ENCODE peak calls at places on chromosome 5, in eight cellular contexts. V is left ventricle myocardium inferior, K is anterior cingulate cortex, R is NCI-H460, T is NCI-H2107, B is GM20000, S is progenitor cell of endocrine pancreas, Q is amniotic stem cell. M is an unnamed sample.
A peak's percentile ranks its signal among the peaks of the same experiment; 100 is the strongest.

GRCh38 chr5:31235381-31235780 is 41.9 kb downstream of the CDH6 start:
- DNase-seq in R (no peak), K (no peak), Q (no peak), V (no peak), T (no peak), B (no peak), S (no peak), M (no peak)

GRCh38 chr5:34571380-34572041 is 84.6 kb upstream of the RAI14 start:
- DNase-seq in Q (peak; percentile 60), B (no peak), T (no peak), S (no peak), K (no peak), V (no peak), R (no peak), M (no peak)

GRCh38 chr5:157912621-157913325 is 53.8 kb upstream of the CLINT1 start:
- DNase-seq in Q (no peak), S (no peak), K (no peak), B (no peak), V (no peak), T (peak; percentile 54), R (no peak), M (peak; percentile 90)

GRCh38 chr5:179259731-179260323 is 85.4 kb downstream of the ADAMTS2 start:
- DNase-seq in K (no peak), T (no peak), R (no peak), B (no peak), S (no peak), Q (no peak), V (no peak), M (no peak)

GRCh38 chr5:67793966-67794365 is 421.6 kb upstream of the PIK3R1 start:
- DNase-seq in Q (no peak), K (no peak), T (no peak), V (no peak), B (no peak), R (no peak), S (no peak), M (no peak)

GRCh38 chr5:83348281-83348780 is 123.2 kb upstream of the VCAN start:
- DNase-seq in B (no peak), R (no peak), V (no peak), K (no peak), T (no peak), Q (no peak), S (no peak), M (no peak)

GRCh38 chr5:152378730-152379129 is 26.3 kb downstream of the NMUR2 start:
- DNase-seq in S (no peak), V (no peak), B (no peak), R (no peak), K (no peak), T (no peak), Q (no peak), M (no peak)

GRCh38 chr5:142385194-142385593 is 60.4 kb upstream of the SPRY4 start:
- DNase-seq in B (no peak), K (no peak), R (no peak), S (no peak), V (no peak), Q (peak; percentile 11), T (no peak), M (no peak)

GRCh38 chr5:14735944-14736343 is 71.4 kb downstream of the OTULIN start:
- DNase-seq in K (no peak), S (no peak), R (no peak), V (peak; percentile 43), B (no peak), T (no peak), Q (no peak), M (no peak)

GRCh38 chr5:135996611-135997010 is 32.2 kb upstream of the TGFBI start:
- DNase-seq in V (no peak), K (no peak), B (no peak), Q (no peak), S (no peak), T (no peak), R (no peak), M (no peak)

GRCh38 chr5:54753034-54753433 is 232.4 kb downstream of the ESM1 start:
- DNase-seq in V (no peak), Q (peak; percentile 53), R (no peak), K (no peak), B (peak; percentile 68), T (no peak), S (no peak), M (no peak)

GRCh38 chr5:170522211-170523128 is 18.6 kb downstream of the KCNIP1 start:
- DNase-seq in T (no peak), V (no peak), R (no peak), K (no peak), Q (no peak), B (no peak), S (no peak), M (no peak)

GRCh38 chr5:116423091-116423490 is 151.5 kb downstream of the SEMA6A start:
- DNase-seq in Q (no peak), T (no peak), S (no peak), B (no peak), K (no peak), V (no peak), R (no peak), M (no peak)

GRCh38 chr5:143006511-143006910 is 236.3 kb downstream of the ARHGAP26 start:
- DNase-seq in S (no peak), Q (no peak), V (no peak), R (no peak), K (no peak), B (no peak), T (no peak), M (no peak)

GRCh38 chr5:8907168-8907868 is 638.6 kb downstream of the SEMA5A start:
- DNase-seq in V (no peak), T (no peak), K (no peak), Q (peak; percentile 13), R (no peak), B (no peak), S (no peak), M (no peak)

GRCh38 chr5:177389368-177390169 is 5.3 kb downstream of the SLC34A1 start:
- DNase-seq in T (no peak), K (no peak), Q (peak; percentile 68), R (peak; percentile 26), B (peak; percentile 77), V (no peak), S (no peak), M (no peak)